ENCODE peak calls at places on chromosomes 2 and 18, in eight cellular contexts. W is NCI-H2029; R is AG10803; J is GM10248; F is progenitor cell of endocrine pancreas; B is HS-27A; Z is stimulated activated CD8-positive, alpha-beta memory T cell treated with anti-CD3 and anti-CD28 coated beads, Interleukin-12 subunit alpha, Interleukin-12 subunit beta, amount 100 ng/mL, for 1 hour; P is KBM-7. X is an unnamed sample.

GRCh38 chr2:18435425-18436037 is 124.9 kb downstream of the RDH14 start:
- DNase-seq in B (peak), Z (no peak), P (peak), J (no peak), F (peak), R (peak), W (peak), X (no peak)

GRCh38 chr2:63050186-63050915 is at the start of gene OTX1:
- DNase-seq in P (peak), W (peak), F (peak), B (no peak), R (peak), Z (no peak), J (peak), X (peak)

GRCh38 chr2:205803507-205803906 is 121.2 kb downstream of the NRP2 start:
- DNase-seq in B (no peak), Z (no peak), W (no peak), P (peak), J (no peak), R (no peak), F (no peak), X (no peak)

GRCh38 chr2:120729410-120730052 is 6.1 kb upstream of the GLI2 start:
- DNase-seq in R (peak), J (no peak), P (no peak), Z (no peak), B (peak), F (no peak), W (no peak), X (no peak)

GRCh38 chr2:232368311-232368731 is 10.2 kb upstream of the ALPP start:
- DNase-seq in F (no peak), P (no peak), J (no peak), Z (no peak), R (peak), B (no peak), W (no peak), X (no peak)

GRCh38 chr2:58562281-58562680 is 321.2 kb upstream of the FANCL start:
- DNase-seq in J (no peak), Z (no peak), P (no peak), B (no peak), W (no peak), R (peak), F (no peak), X (no peak)

GRCh38 chr2:205902041-205902898 is 183.7 kb downstream of the INO80D start:
- DNase-seq in F (no peak), P (no peak), J (no peak), B (no peak), Z (no peak), R (peak), W (no peak), X (no peak)

GRCh38 chr2:67268806-67269205 is 128.3 kb upstream of the ETAA1 start:
- DNase-seq in P (no peak), J (no peak), R (no peak), Z (no peak), B (peak), W (no peak), F (no peak), X (no peak)

GRCh38 chr18:36706313-36706881 is 122.4 kb downstream of the TPGS2 start:
- DNase-seq in R (peak), J (no peak), Z (no peak), B (no peak), F (no peak), W (no peak), P (no peak), X (no peak)

GRCh38 chr2:230947908-230948365 is 22.9 kb upstream of the GPR55 start:
- DNase-seq in R (no peak), W (no peak), Z (no peak), F (no peak), B (no peak), J (peak), P (peak), X (peak)

GRCh38 chr2:138421315-138421970 is 80.1 kb upstream of the SPOPL start:
- DNase-seq in B (peak), Z (no peak), W (no peak), F (no peak), P (no peak), J (no peak), R (peak), X (no peak)

GRCh38 chr2:15890936-15891905 is 49.1 kb upstream of the MYCN start:
- DNase-seq in Z (no peak), F (no peak), B (no peak), W (no peak), R (no peak), P (no peak), J (no peak), X (no peak)

GRCh38 chr2:234420406-234420805 is 76.5 kb downstream of the ARL4C start:
- DNase-seq in B (no peak), R (no peak), Z (no peak), W (no peak), P (no peak), F (no peak), J (no peak), X (no peak)

GRCh38 chr2:214019229-214019972 is 391.5 kb upstream of the VWC2L start:
- DNase-seq in P (no peak), W (no peak), Z (no peak), F (no peak), B (peak), J (no peak), R (peak), X (no peak)

GRCh38 chr18:21000667-21001066 is 110.9 kb downstream of the ROCK1 start:
- DNase-seq in Z (no peak), P (no peak), W (no peak), F (no peak), J (no peak), B (peak), R (peak), X (no peak)

GRCh38 chr2:59969161-59969560 is 584.3 kb downstream of the BCL11A start:
- DNase-seq in B (no peak), Z (no peak), P (no peak), R (no peak), W (no peak), J (no peak), F (no peak), X (no peak)

GRCh38 chr18:58615150-58616132 is 13.4 kb downstream of the ALPK2 start:
- DNase-seq in W (no peak), B (no peak), F (no peak), R (no peak), Z (peak), J (peak), P (no peak), X (peak)

GRCh38 chr18:63887424-63887823 is at the start of gene SERPINB2:
- DNase-seq in P (no peak), B (peak), W (no peak), J (no peak), Z (no peak), R (peak), F (no peak), X (no peak)

GRCh38 chr2:191908874-191909273 is 62.0 kb upstream of the CAVIN2 start:
- DNase-seq in Z (no peak), R (no peak), W (no peak), B (no peak), F (no peak), J (no peak), P (no peak), X (no peak)

GRCh38 chr18:23812566-23813440 is 123.5 kb downstream of the LAMA3 start:
- DNase-seq in W (no peak), B (no peak), P (peak), R (peak), J (peak), Z (no peak), F (no peak), X (peak)

GRCh38 chr2:62036761-62037250 is 131.3 kb downstream of the COMMD1 start:
- DNase-seq in R (no peak), Z (no peak), W (no peak), B (no peak), F (no peak), P (no peak), J (no peak), X (no peak)

GRCh38 chr2:12202702-12203101 is 456.3 kb downstream of the LPIN1 start:
- DNase-seq in R (peak), B (no peak), P (no peak), F (no peak), J (no peak), Z (no peak), W (no peak), X (no peak)

GRCh38 chr18:14978962-14979535 is 231.1 kb downstream of the ANKRD30B start:
- DNase-seq in P (peak), J (no peak), W (no peak), Z (no peak), F (no peak), B (no peak), R (peak), X (no peak)

GRCh38 chr2:136051725-136052048 is 66.3 kb upstream of the DARS1 start:
- DNase-seq in P (no peak), Z (no peak), F (no peak), J (no peak), B (no peak), W (no peak), R (no peak), X (no peak)

GRCh38 chr2:95039410-95039809 is 13.9 kb downstream of the MAL start:
- DNase-seq in B (no peak), J (no peak), Z (no peak), W (no peak), P (no peak), F (no peak), R (no peak), X (no peak)

GRCh38 chr2:180987146-180987545 is 6.7 kb downstream of the UBE2E3 start:
- DNase-seq in W (no peak), F (no peak), P (no peak), J (no peak), Z (no peak), R (no peak), B (no peak), X (no peak)

GRCh38 chr2:224147174-224147573 is 108.1 kb upstream of the SERPINE2 start:
- DNase-seq in P (no peak), W (no peak), J (no peak), R (no peak), Z (no peak), F (no peak), B (no peak), X (no peak)

GRCh38 chr2:24076849-24077534 is 866 bp upstream of the SF3B6 start:
- DNase-seq in R (peak), P (peak), B (no peak), Z (no peak), F (no peak), J (peak), W (no peak), X (no peak)

GRCh38 chr2:225010804-225011203 is 31.5 kb downstream of the DOCK10 start:
- DNase-seq in W (no peak), Z (no peak), J (no peak), F (no peak), P (no peak), B (peak), R (peak), X (no peak)

GRCh38 chr2:57376985-57377384 is 669.6 kb upstream of the VRK2 start:
- DNase-seq in F (no peak), J (no peak), W (no peak), P (peak), Z (no peak), B (no peak), R (peak), X (peak)